ENCODE peak calls at places on chromosomes 3 and 15, in ten cellular contexts. Y is tibial nerve; C is osteoblast; Z is body of pancreas; A is PC-3; I is fibroblast of lung; R is lung; G is stomach; J is kidney; V is CD8-positive, alpha-beta T cell. Q is an unnamed sample.

GRCh38 chr3:51916418-51916817 is 13.3 kb upstream of the IQCF1 start:
- DNase-seq in Y (no peak), C (no peak), Z (no peak), A (no peak), I (no peak), R (no peak), G (no peak), J (no peak), V (no peak), Q (no peak)

GRCh38 chr3:165669967-165670366 is 167.3 kb downstream of the BCHE start:
- DNase-seq in Y (no peak), C (no peak), Z (no peak), A (no peak), I (peak), R (no peak), G (no peak), J (no peak), V (no peak), Q (no peak)

GRCh38 chr3:139299261-139300132 is 44.3 kb upstream of the MRPS22 start:
- DNase-seq in Y (no peak), C (peak), Z (peak), A (peak), I (peak), R (no peak), G (peak), J (no peak), V (no peak), Q (no peak)

GRCh38 chr3:40387001-40387894 is at the start of gene ENTPD3:
- DNase-seq in Y (no peak), C (peak), Z (peak), A (peak), I (peak), R (peak), G (peak), J (peak), V (peak), Q (no peak)

GRCh38 chr15:92608866-92609700 is 46.5 kb downstream of the FAM174B start:
- DNase-seq in Y (no peak), C (no peak), Z (no peak), A (no peak), I (no peak), R (no peak), G (no peak), J (no peak), V (no peak), Q (no peak)

GRCh38 chr3:149615731-149616221 is 42.0 kb downstream of the WWTR1 start:
- DNase-seq in Y (no peak), C (no peak), Z (no peak), A (peak), I (peak), R (no peak), G (no peak), J (no peak), V (no peak), Q (no peak)

GRCh38 chr3:22898558-22898957 is 304.6 kb upstream of the UBE2E2 start:
- DNase-seq in Y (no peak), C (no peak), Z (no peak), A (no peak), I (no peak), R (no peak), G (no peak), J (no peak), V (no peak), Q (no peak)

GRCh38 chr3:134709563-134710312 is 58.9 kb upstream of the KY start:
- DNase-seq in Y (no peak), C (no peak), Z (no peak), A (no peak), I (peak), R (no peak), G (no peak), J (peak), V (no peak), Q (no peak)

GRCh38 chr3:195692361-195692700 is 28.4 kb upstream of the MUC20 start:
- DNase-seq in Y (no peak), C (no peak), Z (no peak), A (no peak), I (no peak), R (no peak), G (no peak), J (no peak), V (no peak), Q (no peak)

GRCh38 chr3:58117561-58118305 is 93.0 kb downstream of the DNASE1L3 start:
- DNase-seq in Y (peak), C (no peak), Z (peak), A (no peak), I (peak), R (peak), G (peak), J (peak), V (no peak), Q (no peak)

GRCh38 chr15:75349851-75350588 is 3.2 kb downstream of the NEIL1 start:
- DNase-seq in Y (no peak), C (peak), Z (peak), A (no peak), I (no peak), R (peak), G (peak), J (peak), V (peak), Q (no peak)

GRCh38 chr3:158672293-158673176 is at the start of gene LXN:
- DNase-seq in Y (peak), C (peak), Z (peak), A (peak), I (peak), R (peak), G (peak), J (peak), V (peak), Q (peak)

GRCh38 chr15:97013491-97013890 is 683.0 kb downstream of the NR2F2 start:
- DNase-seq in Y (no peak), C (no peak), Z (no peak), A (no peak), I (no peak), R (no peak), G (no peak), J (no peak), V (no peak), Q (no peak)

GRCh38 chr3:64612082-64612860 is 75.5 kb downstream of the ADAMTS9 start:
- DNase-seq in Y (no peak), C (no peak), Z (peak), A (no peak), I (peak), R (no peak), G (no peak), J (no peak), V (no peak), Q (no peak)

GRCh38 chr3:127479449-127479848 is 111.1 kb downstream of the TPRA1 start:
- DNase-seq in Y (no peak), C (peak), Z (no peak), A (no peak), I (no peak), R (no peak), G (no peak), J (no peak), V (no peak), Q (no peak)

GRCh38 chr3:48514431-48515227 is 10.7 kb upstream of the SHISA5 start:
- DNase-seq in Y (no peak), C (no peak), Z (no peak), A (no peak), I (no peak), R (no peak), G (no peak), J (peak), V (no peak), Q (no peak)

GRCh38 chr3:72973031-72973723 is 23.4 kb upstream of the PPP4R2 start:
- DNase-seq in Y (no peak), C (no peak), Z (peak), A (no peak), I (no peak), R (no peak), G (peak), J (no peak), V (no peak), Q (no peak)

GRCh38 chr3:169264711-169265110 is 398.8 kb downstream of the MECOM start:
- DNase-seq in Y (no peak), C (peak), Z (peak), A (peak), I (peak), R (no peak), G (peak), J (peak), V (no peak), Q (no peak)

GRCh38 chr15:29133321-29133720 is 136.3 kb downstream of the NSMCE3 start:
- DNase-seq in Y (no peak), C (no peak), Z (no peak), A (no peak), I (no peak), R (no peak), G (no peak), J (peak), V (no peak), Q (no peak)

GRCh38 chr3:136305879-136306278 is 55.7 kb downstream of the PCCB start:
- DNase-seq in Y (no peak), C (no peak), Z (no peak), A (no peak), I (peak), R (no peak), G (no peak), J (no peak), V (no peak), Q (no peak)

GRCh38 chr3:149299938-149300791 is 33.3 kb downstream of the TM4SF18 start:
- DNase-seq in Y (no peak), C (no peak), Z (peak), A (peak), I (peak), R (peak), G (peak), J (no peak), V (no peak), Q (no peak)

GRCh38 chr3:169075710-169076109 is 587.8 kb downstream of the MECOM start:
- DNase-seq in Y (no peak), C (no peak), Z (no peak), A (no peak), I (no peak), R (no peak), G (no peak), J (no peak), V (no peak), Q (no peak)

GRCh38 chr15:98123834-98124233 is 163.3 kb downstream of the ARRDC4 start:
- DNase-seq in Y (no peak), C (no peak), Z (no peak), A (no peak), I (peak), R (no peak), G (no peak), J (no peak), V (no peak), Q (no peak)

GRCh38 chr15:31328999-31329639 is 2.5 kb downstream of the KLF13 start:
- DNase-seq in Y (no peak), C (peak), Z (peak), A (peak), I (no peak), R (no peak), G (no peak), J (peak), V (no peak), Q (no peak)

GRCh38 chr15:88256261-88257230 is at the start of gene NTRK3:
- DNase-seq in Y (peak), C (peak), Z (no peak), A (no peak), I (peak), R (no peak), G (no peak), J (no peak), V (no peak), Q (no peak)

GRCh38 chr15:89492111-89492641 is 4.2 kb downstream of the RHCG start:
- DNase-seq in Y (no peak), C (no peak), Z (no peak), A (peak), I (no peak), R (no peak), G (no peak), J (no peak), V (no peak), Q (no peak)
- TF ChIP-seq CTCF in Y (no peak), C (peak), Z (no peak), A (peak), I (no peak), R (no peak), G (no peak), J (no peak), V (no peak), Q (no peak)

GRCh38 chr3:56802793-56803192 is 1.0 kb upstream of the ARHGEF3 start:
- DNase-seq in Y (no peak), C (no peak), Z (no peak), A (no peak), I (no peak), R (no peak), G (no peak), J (no peak), V (no peak), Q (no peak)
- H3K4me3 ChIP-seq in Y (no peak), C (no peak), Z (no peak), A (peak), I (no peak), R (no peak), G (no peak), J (no peak), V (peak), Q (no peak)

GRCh38 chr3:37770336-37770735 is 91.3 kb upstream of the CTDSPL start:
- DNase-seq in Y (no peak), C (no peak), Z (no peak), A (no peak), I (no peak), R (no peak), G (no peak), J (no peak), V (no peak), Q (no peak)
- H3K27ac ChIP-seq in Y (no peak), C (no peak), Z (peak), A (no peak), I (no peak), R (no peak), G (peak), J (no peak), V (no peak), Q (peak)

DNA sequence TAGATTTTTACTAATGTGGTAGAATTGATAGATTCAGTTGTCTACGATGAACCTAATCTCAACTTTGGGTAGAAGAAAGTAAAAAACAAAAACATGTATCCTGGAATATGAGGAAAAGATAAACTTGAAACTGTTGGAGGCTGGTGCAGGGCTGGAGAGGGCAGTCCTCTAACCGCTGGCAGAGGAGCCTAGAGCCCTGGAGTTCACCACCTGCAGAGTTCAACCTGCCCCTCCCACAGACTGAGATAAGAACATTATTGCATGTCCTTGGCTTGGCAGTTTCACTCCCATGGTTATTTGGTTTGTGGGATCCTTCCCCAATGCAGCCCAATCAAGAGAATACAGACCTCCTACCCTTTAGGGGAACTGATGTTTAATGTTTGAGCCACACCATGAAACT is 53.2 kb upstream of the GATM start:
- DNase-seq in Y (no peak), C (no peak), Z (peak), A (no peak), I (no peak), R (no peak), G (no peak), J (no peak), V (no peak), Q (no peak)
- TF ChIP-seq CTCF in Y (no peak), C (no peak), Z (no peak), A (no peak), I (no peak), R (no peak), G (no peak), J (no peak), V (no peak), Q (no peak)

DNA sequence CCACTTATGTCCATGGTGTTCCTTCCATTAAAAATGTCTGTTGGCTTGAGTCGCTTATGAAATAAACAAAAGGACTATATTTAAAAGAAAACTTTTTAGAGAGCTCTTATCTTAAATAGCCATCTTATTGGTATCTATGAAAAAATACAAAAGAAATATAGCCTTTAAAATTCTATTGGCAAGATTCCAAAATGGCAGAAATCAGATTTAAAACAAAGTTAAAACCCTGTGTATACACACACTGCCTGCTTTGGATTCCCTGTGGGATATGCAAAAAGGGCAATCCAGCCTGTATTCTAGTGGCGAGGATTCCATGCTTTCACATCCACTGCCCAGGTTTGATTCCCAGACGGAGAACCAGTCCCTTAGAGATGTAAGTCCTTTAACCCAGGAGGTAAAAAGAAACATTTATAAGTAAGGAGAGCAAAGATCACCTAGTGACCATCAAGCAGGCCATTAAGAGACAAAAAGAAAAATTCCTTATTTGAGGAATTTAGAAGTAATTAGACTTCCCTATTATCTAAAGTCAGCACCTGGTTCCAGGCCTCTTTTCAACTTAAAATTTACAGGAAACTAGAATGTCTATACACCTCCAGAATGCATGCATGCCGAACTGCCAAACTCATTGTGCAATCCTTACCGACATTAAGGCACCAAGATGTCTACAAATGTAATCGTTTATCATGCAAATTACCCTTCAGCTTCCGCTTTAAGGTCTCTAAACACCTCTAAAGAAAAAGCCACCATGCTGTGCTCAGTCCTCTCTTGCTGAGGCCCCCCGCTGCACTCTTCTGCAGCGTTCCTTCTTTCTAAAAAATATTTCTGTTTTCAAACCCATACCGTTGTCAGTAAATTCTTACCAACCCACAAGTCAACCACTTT is 69.6 kb upstream of the STRIT1 start:
- DNase-seq in Y (no peak), C (no peak), Z (no peak), A (no peak), I (peak), R (no peak), G (no peak), J (no peak), V (no peak), Q (no peak)
- H3K4me3 ChIP-seq in Y (no peak), C (no peak), Z (no peak), A (no peak), I (no peak), R (no peak), G (no peak), J (no peak), V (no peak), Q (no peak)

GRCh38 chr3:141058996-141059395 is 7.8 kb downstream of the SPSB4 start:
- DNase-seq in Y (no peak), C (peak), Z (no peak), A (no peak), I (no peak), R (no peak), G (no peak), J (no peak), V (no peak), Q (no peak)
- H3K27ac ChIP-seq in Y (no peak), C (no peak), Z (no peak), A (no peak), I (no peak), R (no peak), G (no peak), J (no peak), V (no peak), Q (no peak)

DNA sequence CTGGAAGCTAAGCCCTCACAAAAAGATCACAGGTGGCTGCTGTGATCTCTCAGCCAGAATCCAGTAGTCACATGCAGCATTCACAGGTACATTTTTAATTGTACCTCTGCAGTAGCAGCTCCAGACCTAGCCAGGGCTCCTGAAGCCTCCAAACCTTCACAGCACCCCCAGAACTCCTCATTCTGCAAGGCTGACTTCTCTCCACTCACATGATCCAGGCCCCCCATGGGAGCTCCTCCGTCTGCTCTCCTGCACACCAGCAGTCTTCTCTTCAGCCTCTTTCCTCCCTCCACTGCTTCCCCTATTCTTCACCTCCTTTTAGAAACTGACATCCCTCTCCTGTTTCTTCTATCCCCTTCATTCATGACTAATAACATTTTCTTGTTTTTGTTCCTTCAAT is 13.2 kb upstream of the CPEB1 start:
- DNase-seq in Y (no peak), C (no peak), Z (no peak), A (no peak), I (no peak), R (no peak), G (no peak), J (no peak), V (no peak), Q (no peak)
- TF ChIP-seq CTCF in Y (no peak), C (no peak), Z (no peak), A (no peak), I (no peak), R (no peak), G (no peak), J (no peak), V (no peak), Q (no peak)

DNA sequence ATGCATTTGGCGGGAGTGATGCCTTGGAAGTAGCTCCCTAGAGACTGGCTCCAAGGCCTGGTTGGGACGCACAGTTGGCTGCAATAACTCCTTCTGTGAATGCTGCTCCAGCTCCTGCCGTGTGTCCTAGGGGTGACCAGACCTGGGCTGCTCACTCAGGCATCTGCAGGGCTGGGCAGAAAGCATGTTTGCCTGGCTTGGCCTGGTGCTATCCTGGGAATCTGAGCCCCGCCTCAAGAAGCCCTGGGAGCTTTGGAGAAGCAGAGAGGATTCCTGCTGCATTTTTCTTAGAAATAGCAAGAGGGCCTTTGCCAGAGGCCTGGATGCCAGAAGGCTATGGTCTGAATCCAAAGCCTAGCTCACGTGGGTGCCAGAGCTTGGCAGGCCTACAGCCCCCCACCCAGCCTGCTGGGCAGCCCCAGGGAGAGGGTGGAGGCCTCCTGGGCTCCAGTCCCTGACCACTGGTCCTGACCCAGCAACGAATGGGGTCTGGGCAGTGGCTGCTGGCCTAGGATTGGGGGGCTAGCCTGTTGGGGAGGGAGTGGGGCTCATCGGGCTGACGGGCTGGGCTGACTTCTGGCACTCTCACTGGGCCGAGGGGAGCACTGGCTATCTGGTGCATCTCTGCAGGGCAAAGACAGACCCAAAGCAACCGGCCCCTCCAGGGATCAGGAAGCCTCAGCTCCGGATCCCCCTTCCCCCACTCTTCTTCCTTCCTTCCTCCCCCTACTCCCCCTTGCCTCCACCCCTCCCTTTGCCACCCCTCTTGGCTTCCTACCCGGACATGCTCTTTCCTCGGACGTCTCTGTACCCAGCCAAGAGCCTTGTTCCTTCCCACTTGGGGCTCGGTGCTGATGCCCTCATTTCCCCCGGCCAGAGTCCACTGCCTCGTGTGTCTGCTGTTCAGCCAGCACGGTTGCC is 10.5 kb downstream of the SEMA3F start:
- DNase-seq in Y (no peak), C (peak), Z (no peak), A (peak), I (peak), R (no peak), G (peak), J (peak), V (no peak), Q (no peak)
- H3K4me3 ChIP-seq in Y (no peak), C (peak), Z (no peak), A (no peak), I (no peak), R (no peak), G (no peak), J (no peak), V (no peak), Q (peak)

GRCh38 chr3:18070944-18071343 is 328.5 kb upstream of the TBC1D5 start:
- DNase-seq in Y (no peak), C (no peak), Z (no peak), A (no peak), I (no peak), R (no peak), G (no peak), J (no peak), V (no peak), Q (no peak)
- H3K27ac ChIP-seq in Y (no peak), C (no peak), Z (no peak), A (no peak), I (no peak), R (no peak), G (no peak), J (no peak), V (no peak), Q (no peak)